ENCODE peak calls at places on chromosomes 3 and 15, in nine cellular contexts. One of them, this sample, is unnamed.

GRCh38 chr3:127690823-127691452 is 18.2 kb downstream of the ABTB1 start:
- DNase-seq in sciatic nerve: peak; percentile 65
- DNase-seq in fibroblast of mammary gland: peak; percentile 64
- DNase-seq in GM04503: no peak
- DNase-seq in stimulated activated CD4-positive, alpha-beta T cell treated with anti-CD3 and anti-CD28 coated beads, TNF-alpha, amount 100 ng/mL, for 4 hours: no peak
- DNase-seq in HFF-Myc: no peak
- DNase-seq in RWPE2: peak; percentile 70
- DNase-seq in NCI-H226: peak; percentile 43
- DNase-seq in COLO829: no peak
- DNase-seq in this sample: no peak

GRCh38 chr3:48694610-48695051 is 8.9 kb upstream of the NCKIPSD start:
- DNase-seq in sciatic nerve: peak; percentile 90
- DNase-seq in NCI-H226: peak; percentile 87
- DNase-seq in COLO829: peak; percentile 66
- DNase-seq in RWPE2: peak; percentile 82
- DNase-seq in HFF-Myc: peak; percentile 51
- DNase-seq in stimulated activated CD4-positive, alpha-beta T cell treated with anti-CD3 and anti-CD28 coated beads, TNF-alpha, amount 100 ng/mL, for 4 hours: no peak
- DNase-seq in GM04503: peak; percentile 67
- DNase-seq in fibroblast of mammary gland: peak; percentile 90
- DNase-seq in this sample: peak; percentile 73

GRCh38 chr3:140857993-140858392 is 83.6 kb upstream of the SLC25A36 start:
- DNase-seq in stimulated activated CD4-positive, alpha-beta T cell treated with anti-CD3 and anti-CD28 coated beads, TNF-alpha, amount 100 ng/mL, for 4 hours: no peak
- DNase-seq in sciatic nerve: no peak
- DNase-seq in HFF-Myc: no peak
- DNase-seq in GM04503: no peak
- DNase-seq in NCI-H226: no peak
- DNase-seq in fibroblast of mammary gland: no peak
- DNase-seq in RWPE2: no peak
- DNase-seq in COLO829: no peak
- DNase-seq in this sample: no peak

GRCh38 chr15:31447893-31448634 is 121.4 kb downstream of the KLF13 start:
- DNase-seq in stimulated activated CD4-positive, alpha-beta T cell treated with anti-CD3 and anti-CD28 coated beads, TNF-alpha, amount 100 ng/mL, for 4 hours: no peak
- DNase-seq in sciatic nerve: no peak
- DNase-seq in RWPE2: no peak
- DNase-seq in fibroblast of mammary gland: no peak
- DNase-seq in HFF-Myc: no peak
- DNase-seq in GM04503: no peak
- DNase-seq in COLO829: no peak
- DNase-seq in NCI-H226: no peak
- DNase-seq in this sample: no peak

GRCh38 chr3:24145481-24145880 is 200.4 kb downstream of the NR1D2 start:
- DNase-seq in fibroblast of mammary gland: peak; percentile 25
- DNase-seq in GM04503: no peak
- DNase-seq in RWPE2: no peak
- DNase-seq in stimulated activated CD4-positive, alpha-beta T cell treated with anti-CD3 and anti-CD28 coated beads, TNF-alpha, amount 100 ng/mL, for 4 hours: no peak
- DNase-seq in sciatic nerve: no peak
- DNase-seq in COLO829: no peak
- DNase-seq in NCI-H226: no peak
- DNase-seq in HFF-Myc: no peak
- DNase-seq in this sample: no peak

GRCh38 chr3:38601971-38602550 is 47.4 kb downstream of the SCN5A start:
- DNase-seq in HFF-Myc: no peak
- DNase-seq in stimulated activated CD4-positive, alpha-beta T cell treated with anti-CD3 and anti-CD28 coated beads, TNF-alpha, amount 100 ng/mL, for 4 hours: no peak
- DNase-seq in GM04503: no peak
- DNase-seq in sciatic nerve: no peak
- DNase-seq in COLO829: no peak
- DNase-seq in fibroblast of mammary gland: no peak
- DNase-seq in NCI-H226: no peak
- DNase-seq in RWPE2: no peak
- DNase-seq in this sample: no peak

GRCh38 chr3:50687127-50687751 is 12.5 kb downstream of the DOCK3 start:
- DNase-seq in COLO829: no peak
- DNase-seq in NCI-H226: no peak
- DNase-seq in GM04503: no peak
- DNase-seq in sciatic nerve: no peak
- DNase-seq in fibroblast of mammary gland: no peak
- DNase-seq in HFF-Myc: no peak
- DNase-seq in RWPE2: no peak
- DNase-seq in stimulated activated CD4-positive, alpha-beta T cell treated with anti-CD3 and anti-CD28 coated beads, TNF-alpha, amount 100 ng/mL, for 4 hours: no peak
- DNase-seq in this sample: no peak

GRCh38 chr15:53658827-53659226 is 100.6 kb downstream of the WDR72 start:
- DNase-seq in sciatic nerve: no peak
- DNase-seq in NCI-H226: no peak
- DNase-seq in fibroblast of mammary gland: no peak
- DNase-seq in HFF-Myc: no peak
- DNase-seq in stimulated activated CD4-positive, alpha-beta T cell treated with anti-CD3 and anti-CD28 coated beads, TNF-alpha, amount 100 ng/mL, for 4 hours: no peak
- DNase-seq in COLO829: no peak
- DNase-seq in GM04503: no peak
- DNase-seq in RWPE2: no peak
- DNase-seq in this sample: no peak

GRCh38 chr3:182697345-182697919 is 95.9 kb upstream of the ATP11B start:
- DNase-seq in COLO829: no peak
- DNase-seq in fibroblast of mammary gland: no peak
- DNase-seq in sciatic nerve: no peak
- DNase-seq in GM04503: no peak
- DNase-seq in HFF-Myc: no peak
- DNase-seq in NCI-H226: peak; percentile 16
- DNase-seq in stimulated activated CD4-positive, alpha-beta T cell treated with anti-CD3 and anti-CD28 coated beads, TNF-alpha, amount 100 ng/mL, for 4 hours: no peak
- DNase-seq in RWPE2: no peak
- DNase-seq in this sample: no peak

GRCh38 chr15:59399465-59400102 is 26.9 kb upstream of the MYO1E start:
- DNase-seq in HFF-Myc: no peak
- DNase-seq in RWPE2: no peak
- DNase-seq in GM04503: no peak
- DNase-seq in COLO829: no peak
- DNase-seq in fibroblast of mammary gland: no peak
- DNase-seq in sciatic nerve: no peak
- DNase-seq in stimulated activated CD4-positive, alpha-beta T cell treated with anti-CD3 and anti-CD28 coated beads, TNF-alpha, amount 100 ng/mL, for 4 hours: no peak
- DNase-seq in NCI-H226: no peak
- DNase-seq in this sample: no peak

GRCh38 chr3:76063811-76064210 is 278.5 kb upstream of the ZNF717 start:
- DNase-seq in stimulated activated CD4-positive, alpha-beta T cell treated with anti-CD3 and anti-CD28 coated beads, TNF-alpha, amount 100 ng/mL, for 4 hours: no peak
- DNase-seq in GM04503: no peak
- DNase-seq in sciatic nerve: no peak
- DNase-seq in NCI-H226: no peak
- DNase-seq in HFF-Myc: no peak
- DNase-seq in COLO829: no peak
- DNase-seq in fibroblast of mammary gland: no peak
- DNase-seq in RWPE2: no peak
- DNase-seq in this sample: no peak

GRCh38 chr15:38684461-38685000 is 119.9 kb upstream of the RASGRP1 start:
- DNase-seq in HFF-Myc: no peak
- DNase-seq in RWPE2: no peak
- DNase-seq in GM04503: no peak
- DNase-seq in COLO829: no peak
- DNase-seq in sciatic nerve: no peak
- DNase-seq in fibroblast of mammary gland: no peak
- DNase-seq in stimulated activated CD4-positive, alpha-beta T cell treated with anti-CD3 and anti-CD28 coated beads, TNF-alpha, amount 100 ng/mL, for 4 hours: no peak
- DNase-seq in NCI-H226: no peak
- DNase-seq in this sample: no peak

GRCh38 chr3:10242182-10243065 is 5.8 kb upstream of the TATDN2 start:
- DNase-seq in HFF-Myc: no peak
- DNase-seq in stimulated activated CD4-positive, alpha-beta T cell treated with anti-CD3 and anti-CD28 coated beads, TNF-alpha, amount 100 ng/mL, for 4 hours: peak; percentile 74
- DNase-seq in sciatic nerve: no peak
- DNase-seq in RWPE2: no peak
- DNase-seq in COLO829: no peak
- DNase-seq in GM04503: no peak
- DNase-seq in NCI-H226: peak; percentile 84
- DNase-seq in fibroblast of mammary gland: peak; percentile 33
- DNase-seq in this sample: no peak

GRCh38 chr3:144772372-144772771 is 800.7 kb downstream of the DIPK2A start:
- DNase-seq in NCI-H226: no peak
- DNase-seq in sciatic nerve: no peak
- DNase-seq in GM04503: no peak
- DNase-seq in HFF-Myc: no peak
- DNase-seq in stimulated activated CD4-positive, alpha-beta T cell treated with anti-CD3 and anti-CD28 coated beads, TNF-alpha, amount 100 ng/mL, for 4 hours: no peak
- DNase-seq in COLO829: no peak
- DNase-seq in fibroblast of mammary gland: no peak
- DNase-seq in RWPE2: no peak
- DNase-seq in this sample: no peak

GRCh38 chr3:42061711-42062408 is 29.3 kb upstream of the TRAK1 start:
- DNase-seq in sciatic nerve: no peak
- DNase-seq in NCI-H226: peak; percentile 88
- DNase-seq in fibroblast of mammary gland: peak; percentile 95
- DNase-seq in stimulated activated CD4-positive, alpha-beta T cell treated with anti-CD3 and anti-CD28 coated beads, TNF-alpha, amount 100 ng/mL, for 4 hours: no peak
- DNase-seq in RWPE2: peak; percentile 83
- DNase-seq in GM04503: peak; percentile 92
- DNase-seq in HFF-Myc: peak; percentile 81
- DNase-seq in COLO829: peak; percentile 74
- DNase-seq in this sample: peak; percentile 71

GRCh38 chr3:99396651-99397050 is 241.7 kb upstream of the COL8A1 start:
- DNase-seq in GM04503: peak; percentile 55
- DNase-seq in stimulated activated CD4-positive, alpha-beta T cell treated with anti-CD3 and anti-CD28 coated beads, TNF-alpha, amount 100 ng/mL, for 4 hours: no peak
- DNase-seq in RWPE2: no peak
- DNase-seq in HFF-Myc: no peak
- DNase-seq in sciatic nerve: no peak
- DNase-seq in NCI-H226: no peak
- DNase-seq in fibroblast of mammary gland: peak; percentile 81
- DNase-seq in COLO829: no peak
- DNase-seq in this sample: no peak

GRCh38 chr3:147369231-147369630 is 37.1 kb downstream of the ZIC4 start:
- DNase-seq in RWPE2: no peak
- DNase-seq in stimulated activated CD4-positive, alpha-beta T cell treated with anti-CD3 and anti-CD28 coated beads, TNF-alpha, amount 100 ng/mL, for 4 hours: no peak
- DNase-seq in fibroblast of mammary gland: no peak
- DNase-seq in NCI-H226: no peak
- DNase-seq in HFF-Myc: no peak
- DNase-seq in COLO829: no peak
- DNase-seq in GM04503: no peak
- DNase-seq in sciatic nerve: no peak
- DNase-seq in this sample: no peak

GRCh38 chr3:72699631-72700030 is 148.6 kb downstream of the SHQ1 start:
- DNase-seq in RWPE2: no peak
- DNase-seq in stimulated activated CD4-positive, alpha-beta T cell treated with anti-CD3 and anti-CD28 coated beads, TNF-alpha, amount 100 ng/mL, for 4 hours: no peak
- DNase-seq in GM04503: no peak
- DNase-seq in sciatic nerve: no peak
- DNase-seq in COLO829: peak; percentile 39
- DNase-seq in NCI-H226: no peak
- DNase-seq in HFF-Myc: no peak
- DNase-seq in fibroblast of mammary gland: no peak
- DNase-seq in this sample: no peak

GRCh38 chr15:63909819-63910437 is 76.2 kb upstream of the HERC1 start:
- DNase-seq in RWPE2: no peak
- DNase-seq in stimulated activated CD4-positive, alpha-beta T cell treated with anti-CD3 and anti-CD28 coated beads, TNF-alpha, amount 100 ng/mL, for 4 hours: no peak
- DNase-seq in HFF-Myc: peak; percentile 21
- DNase-seq in fibroblast of mammary gland: peak; percentile 52
- DNase-seq in sciatic nerve: no peak
- DNase-seq in COLO829: no peak
- DNase-seq in GM04503: peak; percentile 64
- DNase-seq in NCI-H226: no peak
- DNase-seq in this sample: no peak

GRCh38 chr15:74799843-74800558 is 12.6 kb upstream of the LMAN1L start:
- DNase-seq in HFF-Myc: no peak
- DNase-seq in NCI-H226: peak; percentile 68
- DNase-seq in COLO829: peak; percentile 61
- DNase-seq in fibroblast of mammary gland: peak; percentile 66
- DNase-seq in sciatic nerve: peak; percentile 83
- DNase-seq in RWPE2: peak; percentile 98
- DNase-seq in stimulated activated CD4-positive, alpha-beta T cell treated with anti-CD3 and anti-CD28 coated beads, TNF-alpha, amount 100 ng/mL, for 4 hours: peak; percentile 80
- DNase-seq in GM04503: no peak
- DNase-seq in this sample: peak; percentile 85

GRCh38 chr3:9226326-9226725 is 23.1 kb downstream of the SRGAP3 start:
- DNase-seq in COLO829: peak; percentile 72
- DNase-seq in fibroblast of mammary gland: peak; percentile 75
- DNase-seq in stimulated activated CD4-positive, alpha-beta T cell treated with anti-CD3 and anti-CD28 coated beads, TNF-alpha, amount 100 ng/mL, for 4 hours: no peak
- DNase-seq in GM04503: no peak
- DNase-seq in HFF-Myc: no peak
- DNase-seq in NCI-H226: peak; percentile 58
- DNase-seq in RWPE2: no peak
- DNase-seq in sciatic nerve: no peak
- DNase-seq in this sample: no peak